ENCODE peak calls at places on chromosomes 2 and 18, in seven cellular contexts. B is Calu3, N is DND-41, C is neural crest cell, R is pancreas, X is transverse colon, W is fibroblast of the aortic adventitia. O is an unnamed sample.

GRCh38 chr2:219455635-219456034 is 21.0 kb downstream of the SPEG start:
- DNase-seq in X (no peak), N (no peak), B (no peak), W (no peak), C (no peak), R (no peak), O (no peak)

GRCh38 chr18:32911660-32912284 is 138.9 kb upstream of the KLHL14 start:
- DNase-seq in C (no peak), R (no peak), W (peak; percentile 74), B (no peak), X (no peak), N (no peak), O (no peak)

GRCh38 chr18:5068856-5069255 is 128.2 kb downstream of the AKAIN1 start:
- DNase-seq in B (no peak), C (no peak), X (no peak), N (no peak), W (peak; percentile 5), R (no peak), O (no peak)

GRCh38 chr2:234952270-234953115 is 676 bp downstream of the SH3BP4 start:
- DNase-seq in C (peak; percentile 40), B (peak; percentile 38), N (no peak), W (no peak), X (peak; percentile 39), R (no peak), O (no peak)

GRCh38 chr2:31469648-31470047 is 55.1 kb upstream of the XDH start:
- DNase-seq in C (no peak), W (no peak), R (no peak), N (no peak), X (no peak), B (no peak), O (no peak)

GRCh38 chr2:65482971-65483370 is 50.6 kb upstream of the SPRED2 start:
- DNase-seq in N (no peak), B (no peak), C (no peak), W (no peak), X (no peak), R (no peak), O (no peak)

GRCh38 chr2:241849616-241850543 is 8.8 kb downstream of the PDCD1 start:
- DNase-seq in X (no peak), W (no peak), N (no peak), C (no peak), B (no peak), R (no peak), O (no peak)

GRCh38 chr18:697012-697411 is 15.4 kb downstream of the ENOSF1 start:
- DNase-seq in B (no peak), X (no peak), C (no peak), R (no peak), N (no peak), W (no peak), O (no peak)

GRCh38 chr2:70124983-70125480 is 37.8 kb downstream of the PCBP1 start:
- DNase-seq in B (no peak), R (peak; percentile 61), N (peak; percentile 81), X (peak; percentile 68), C (peak; percentile 60), W (peak; percentile 46), O (peak; percentile 68)

GRCh38 chr18:73879771-73880170 is 267.9 kb downstream of the FBXO15 start:
- DNase-seq in X (no peak), N (no peak), C (no peak), B (no peak), R (no peak), W (peak; percentile 38), O (no peak)

GRCh38 chr2:109648041-109648527 is 33.9 kb downstream of the SOWAHC start:
- DNase-seq in W (peak; percentile 65), N (no peak), X (no peak), R (no peak), B (no peak), C (no peak), O (no peak)

GRCh38 chr2:85342156-85342555 is 12.2 kb downstream of the RETSAT start:
- DNase-seq in C (no peak), B (no peak), R (no peak), N (no peak), X (no peak), W (no peak), O (no peak)

GRCh38 chr2:20596973-20597867 is 53.7 kb downstream of the HS1BP3 start:
- DNase-seq in B (no peak), W (no peak), R (peak; percentile 37), C (no peak), X (peak; percentile 46), N (no peak), O (no peak)

GRCh38 chr2:9972621-9973445 is 21.3 kb downstream of the GRHL1 start:
- DNase-seq in N (no peak), B (no peak), W (peak; percentile 75), C (no peak), X (no peak), R (no peak), O (no peak)

GRCh38 chr2:150570712-150571111 is 83.2 kb upstream of the RND3 start:
- DNase-seq in W (peak; percentile 89), R (no peak), C (no peak), N (no peak), X (no peak), B (no peak), O (no peak)

GRCh38 chr2:113010088-113010487 is 4.8 kb downstream of the IL36A start:
- DNase-seq in C (no peak), X (no peak), B (no peak), R (no peak), W (peak; percentile 58), N (no peak), O (no peak)

GRCh38 chr2:26974352-26974751 is 3.9 kb downstream of the MAPRE3 start:
- DNase-seq in R (no peak), C (no peak), B (no peak), N (no peak), W (no peak), X (no peak), O (no peak)

GRCh38 chr2:223846524-223846923 is 9.1 kb upstream of the AP1S3 start:
- DNase-seq in B (peak; percentile 22), X (no peak), W (peak; percentile 89), N (no peak), R (no peak), C (no peak), O (no peak)

GRCh38 chr2:218281449-218281848 is 10.9 kb downstream of the TMBIM1 start:
- DNase-seq in C (no peak), R (peak; percentile 78), N (no peak), X (no peak), W (no peak), B (no peak), O (no peak)

GRCh38 chr2:26537826-26538475 is 60.0 kb upstream of the OTOF start:
- DNase-seq in X (peak; percentile 1), C (no peak), N (no peak), B (no peak), W (no peak), R (no peak), O (no peak)

GRCh38 chr2:203484266-203485112 is 50.6 kb downstream of the RAPH1 start:
- DNase-seq in B (peak; percentile 35), R (peak; percentile 15), C (no peak), N (peak; percentile 54), W (peak; percentile 55), X (peak; percentile 38), O (no peak)
- TF ChIP-seq CTCF in B (peak; percentile 41), R (peak; percentile 32), C (peak; percentile 53), N (peak; percentile 80), W (peak; percentile 59), X (peak; percentile 60), O (peak; percentile 41)

DNA sequence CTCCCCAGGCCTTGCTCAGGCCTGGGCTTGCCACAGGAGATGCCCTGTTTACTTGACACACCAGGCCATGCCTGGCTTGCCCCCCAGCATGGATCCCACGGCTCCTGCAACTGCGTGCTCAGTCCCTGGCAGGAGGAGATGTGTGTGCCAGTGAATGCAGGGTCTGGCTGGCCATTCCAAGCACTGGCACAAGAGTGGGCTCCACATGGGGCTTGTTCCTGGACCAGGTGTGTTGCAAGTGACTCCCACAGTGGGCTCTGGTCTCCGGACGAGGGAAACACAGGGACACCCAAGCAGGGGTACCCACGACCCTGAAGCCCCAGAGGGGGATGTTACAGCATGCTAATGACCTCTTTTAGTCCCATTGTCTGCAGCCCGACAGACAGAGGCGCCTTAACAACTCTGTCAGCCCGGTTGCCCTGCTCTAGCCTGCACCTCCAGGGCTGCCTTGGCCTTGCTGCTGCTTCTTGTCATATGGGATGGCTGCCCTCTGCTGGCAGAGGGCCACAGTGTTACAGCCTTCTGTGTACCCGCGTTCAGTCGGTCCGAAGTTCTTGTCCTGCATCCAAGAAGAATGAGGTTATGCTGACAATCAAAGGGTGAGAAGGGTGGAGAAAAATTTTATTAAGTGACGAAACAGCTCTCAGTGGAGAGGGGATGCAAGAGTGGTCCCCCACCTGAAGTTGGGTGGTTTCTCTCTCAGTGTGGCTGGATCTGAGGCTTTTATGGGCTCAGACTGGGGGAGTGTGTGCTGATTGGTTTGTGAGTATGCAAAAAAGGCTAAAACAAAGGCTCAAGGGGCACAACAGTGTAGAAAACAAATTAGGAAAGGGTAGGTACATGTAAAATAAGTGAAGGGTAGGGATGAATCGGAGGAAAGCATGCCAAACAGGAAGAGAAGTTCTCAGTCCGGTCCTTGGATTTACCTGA is 180.4 kb downstream of the MBD5 start:
- DNase-seq in B (peak; percentile 61), R (no peak), N (peak; percentile 25), C (peak; percentile 34), W (peak; percentile 16), X (peak; percentile 32), O (peak; percentile 20)
- TF ChIP-seq CTCF in B (peak; percentile 52), R (no peak), N (peak; percentile 46), C (peak; percentile 68), W (peak; percentile 24), X (peak; percentile 39), O (no peak)

DNA sequence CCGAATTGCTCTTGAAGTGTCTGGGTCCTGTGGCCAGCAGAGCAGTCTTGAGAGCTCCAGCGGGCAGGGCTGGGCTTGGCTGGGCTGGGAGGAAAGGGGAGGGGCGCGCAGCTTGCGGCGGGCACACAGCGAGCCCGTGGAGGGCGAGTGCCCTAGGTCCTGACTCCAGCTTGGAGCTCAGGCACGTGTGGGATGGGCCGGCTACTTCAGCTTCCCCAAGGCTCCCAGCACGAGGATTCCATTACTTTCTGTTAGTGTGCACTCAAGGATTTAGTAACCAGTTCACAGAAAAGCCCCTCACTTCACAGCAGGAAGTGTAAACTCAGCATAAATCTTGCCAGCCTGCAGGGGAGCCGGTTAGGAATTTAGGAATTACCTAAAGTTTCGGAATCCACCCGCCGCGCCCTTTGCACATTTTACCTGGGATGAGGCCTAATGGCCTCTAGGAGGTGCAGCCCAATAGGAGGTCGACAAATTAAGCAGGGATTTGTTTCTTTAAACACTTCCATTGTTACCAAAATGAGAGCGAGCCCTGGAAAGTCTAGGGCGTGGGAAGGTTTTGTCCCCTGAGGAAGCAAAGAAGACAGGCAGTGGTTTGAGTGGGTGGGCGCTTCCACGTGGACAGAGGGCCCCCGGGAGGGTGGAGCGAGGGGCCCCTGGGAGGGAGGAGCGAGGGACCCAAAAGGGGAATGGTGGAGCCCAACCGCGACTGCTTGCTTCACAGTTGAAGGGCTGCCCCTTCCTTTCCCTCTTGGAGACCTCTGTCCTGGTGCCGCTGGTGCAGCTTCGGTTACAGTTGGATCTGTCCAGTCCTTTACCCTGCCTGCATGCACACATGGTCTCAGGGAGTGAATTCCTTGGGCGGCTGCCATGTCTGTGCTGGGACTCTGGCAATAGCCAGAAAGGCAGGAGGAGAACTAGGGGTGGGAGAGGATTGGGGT is 93.3 kb downstream of the CTAGE1 start:
- DNase-seq in W (peak; percentile 41), R (no peak), N (no peak), X (peak; percentile 59), B (peak; percentile 38), C (peak; percentile 38), O (no peak)
- TF ChIP-seq CTCF in W (peak; percentile 31), R (no peak), N (no peak), X (no peak), B (peak; percentile 22), C (peak; percentile 47), O (no peak)

DNA sequence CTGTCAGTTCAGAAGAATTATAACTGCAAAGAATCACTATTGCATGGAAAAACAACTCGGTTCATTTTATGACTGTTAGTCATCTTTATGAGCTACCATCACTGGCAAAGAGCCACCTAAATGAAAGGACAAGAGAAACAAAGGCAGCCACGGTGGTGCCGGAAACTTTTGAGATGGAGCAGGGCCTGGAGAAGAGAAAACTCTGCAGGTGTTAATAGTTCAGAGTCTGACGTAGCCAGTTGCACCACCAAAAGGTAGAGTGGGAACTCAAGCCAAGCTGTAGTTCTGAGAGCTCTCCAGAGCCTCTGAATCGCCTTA is 110.9 kb downstream of the FTCDNL1 start:
- DNase-seq in N (no peak), R (no peak), C (no peak), X (no peak), B (no peak), W (no peak), O (no peak)
- TF ChIP-seq CTCF in N (no peak), R (no peak), C (no peak), X (no peak), B (no peak), W (no peak), O (peak; percentile 48)

O was measured in natural killer cell.